ENCODE peak calls at places on chromosomes 2 and 18, in five cellular contexts. Q, B, U, D and W are unnamed samples.
A peak's percentile ranks its signal among the peaks of the same experiment; 100 is the strongest.

GRCh38 chr2:26848336-26849055 is 564 bp downstream of the DPYSL5 start:
- DNase-seq in U (peak; percentile 63), B (peak; percentile 66), D (peak; percentile 12), Q (peak; percentile 40), W (no peak)

GRCh38 chr2:126719191-126720030 is 63.5 kb downstream of the GYPC start:
- DNase-seq in Q (no peak), U (no peak), D (no peak), B (no peak), W (no peak)

GRCh38 chr2:205496777-205497176 is 185.5 kb upstream of the NRP2 start:
- DNase-seq in D (peak; percentile 84), U (no peak), B (no peak), Q (peak; percentile 55), W (no peak)

GRCh38 chr18:47180765-47181164 is 4.6 kb upstream of the IER3IP1 start:
- DNase-seq in U (no peak), Q (no peak), D (no peak), B (no peak), W (no peak)

GRCh38 chr2:3680548-3681345 is 22.6 kb upstream of the DCDC2C start:
- DNase-seq in B (no peak), Q (no peak), U (no peak), D (no peak), W (no peak)

GRCh38 chr2:239634769-239635168 is 233.9 kb upstream of the HDAC4 start:
- DNase-seq in U (no peak), B (no peak), Q (no peak), D (no peak), W (no peak)

GRCh38 chr2:58203018-58203417 is 38.1 kb downstream of the FANCL start:
- DNase-seq in Q (no peak), D (no peak), B (no peak), U (no peak), W (no peak)

GRCh38 chr2:112268547-112268946 is 6.8 kb upstream of the ZC3H6 start:
- DNase-seq in U (no peak), D (no peak), Q (no peak), B (no peak), W (no peak)

GRCh38 chr2:233691443-233692433 is 952 bp upstream of the UGT1A6 start:
- DNase-seq in U (no peak), B (no peak), Q (no peak), D (no peak), W (no peak)

GRCh38 chr2:72889991-72890390 is 2.8 kb downstream of the SPR start:
- DNase-seq in U (no peak), Q (no peak), B (no peak), D (no peak), W (no peak)

GRCh38 chr2:134207589-134208209 is 46.2 kb upstream of the MGAT5 start:
- DNase-seq in B (peak; percentile 67), D (peak; percentile 52), U (no peak), Q (peak; percentile 93), W (peak; percentile 22)

GRCh38 chr18:3607309-3608098 is 157.5 kb downstream of the TGIF1 start:
- DNase-seq in D (no peak), U (no peak), Q (no peak), B (no peak), W (no peak)

GRCh38 chr2:96412307-96413066 is 76.9 kb downstream of the NCAPH start:
- DNase-seq in D (no peak), Q (no peak), U (no peak), B (no peak), W (no peak)

GRCh38 chr2:221447310-221447709 is 124.8 kb downstream of the EPHA4 start:
- DNase-seq in D (peak; percentile 41), Q (peak; percentile 69), U (no peak), B (no peak), W (no peak)

GRCh38 chr2:11550901-11551568 is 17.2 kb downstream of the GREB1 start:
- DNase-seq in U (no peak), D (no peak), Q (peak; percentile 59), B (no peak), W (no peak)

GRCh38 chr2:109256921-109257320 is 127.9 kb downstream of the SH3RF3 start:
- DNase-seq in D (peak; percentile 53), U (no peak), Q (no peak), B (peak; percentile 10), W (no peak)

GRCh38 chr2:109256111-109256510 is 127.1 kb downstream of the SH3RF3 start:
- DNase-seq in D (no peak), U (no peak), B (peak; percentile 14), Q (no peak), W (no peak)

GRCh38 chr2:109258376-109258775 is 129.4 kb downstream of the SH3RF3 start:
- DNase-seq in U (no peak), Q (no peak), B (peak; percentile 18), D (no peak), W (no peak)

GRCh38 chr2:109258905-109259540 is 130.0 kb downstream of the SH3RF3 start:
- DNase-seq in Q (no peak), B (peak; percentile 10), D (no peak), U (no peak), W (no peak)

DNA sequence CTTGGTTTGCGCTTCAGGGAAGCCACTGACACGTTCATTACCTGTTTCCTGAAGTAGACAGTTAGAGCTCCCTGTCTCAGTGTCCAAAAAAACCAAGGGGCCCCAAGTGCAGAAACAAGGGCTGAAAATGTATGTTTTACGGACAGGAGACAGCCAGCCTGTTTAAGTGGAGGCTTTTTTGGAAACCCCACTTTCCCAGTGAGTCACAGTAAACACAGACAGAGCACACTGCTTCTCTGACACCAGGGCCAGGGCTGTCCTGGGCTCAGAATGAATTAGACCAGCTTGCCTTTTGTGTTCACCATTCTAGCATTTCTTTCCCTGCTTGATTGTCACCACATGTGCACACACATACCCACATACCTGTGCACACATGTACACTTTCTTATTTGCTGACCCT is 128.6 kb downstream of the SH3RF3 start:
- DNase-seq in B (peak; percentile 7), D (peak; percentile 88), U (no peak), Q (no peak), W (no peak)
- H3K18ac ChIP-seq in B (no peak overlapping the region), D (peak overlapping the region; percentile 73), U (no peak overlapping the region), Q (no peak overlapping the region), W (no peak overlapping the region)

DNA sequence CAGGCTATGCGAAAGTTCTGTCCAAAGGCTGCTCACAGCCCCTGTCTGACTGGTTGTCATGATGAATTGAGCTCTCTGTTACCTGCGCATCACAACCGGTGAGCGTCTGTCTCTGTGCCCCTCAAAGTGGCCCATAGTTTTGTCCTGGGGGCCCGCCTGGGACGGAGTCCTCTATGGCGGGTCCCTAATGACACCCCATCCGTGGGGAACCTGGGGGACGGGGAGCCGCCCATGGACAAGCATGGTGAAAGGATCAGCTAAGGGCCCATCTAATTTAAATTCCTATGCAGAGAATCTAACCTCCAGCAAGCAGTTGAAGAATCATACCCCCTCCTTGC is 473 bp downstream of the ELMOD3 start:
- DNase-seq in Q (peak; percentile 23), U (no peak), B (no peak), D (no peak), W (no peak)
- H3K23ac ChIP-seq in Q (no peak overlapping the region), U (no peak overlapping the region), B (no peak overlapping the region), D (no peak overlapping the region), W (no peak overlapping the region)

DNA sequence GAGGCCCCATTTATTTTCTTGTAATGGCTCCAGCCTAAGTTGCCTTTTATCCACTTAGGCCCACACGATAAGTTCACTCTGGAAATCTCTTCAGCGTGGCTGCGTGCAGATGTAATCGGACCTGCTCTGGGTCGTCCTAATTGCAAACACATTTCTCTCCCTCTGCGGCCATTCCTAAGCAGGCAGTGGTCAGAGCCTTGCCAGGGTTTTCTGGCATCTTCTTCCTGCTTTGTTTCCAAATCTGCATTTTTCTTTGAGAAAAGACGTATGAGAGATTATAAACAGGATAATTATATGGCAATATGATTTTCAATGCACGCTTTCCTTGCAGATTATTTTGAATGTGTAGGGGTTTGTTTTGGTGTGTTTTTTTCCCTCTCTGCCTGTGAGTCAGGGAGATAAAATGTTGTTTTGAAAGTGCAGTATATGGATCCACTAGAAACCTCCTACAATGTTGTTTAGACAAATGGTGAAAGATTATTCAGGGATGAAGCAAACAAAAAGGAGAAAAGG is 239.4 kb upstream of the TANK start:
- DNase-seq in B (no peak), Q (no peak), U (no peak), D (peak; percentile 74), W (peak; percentile 52)
- H2BK120ac ChIP-seq in B (no peak overlapping the region), Q (no peak overlapping the region), U (no peak overlapping the region), D (peak overlapping the region; percentile 34), W (no peak overlapping the region)

GRCh38 chr2:120375251-120376020 is 29.5 kb downstream of the INHBB start:
- DNase-seq in B (no peak), U (no peak), D (no peak), Q (no peak), W (no peak)

GRCh38 chr2:120373424-120373823 is 27.5 kb downstream of the INHBB start:
- DNase-seq in Q (no peak), U (no peak), D (no peak), B (peak; percentile 91), W (no peak)

GRCh38 chr2:120376101-120376500 is 30.2 kb downstream of the INHBB start:
- DNase-seq in U (no peak), Q (no peak), D (no peak), B (no peak), W (no peak)

GRCh38 chr2:120372816-120373215 is 26.9 kb downstream of the INHBB start:
- DNase-seq in D (no peak), Q (no peak), B (no peak), U (no peak), W (no peak)

DNA sequence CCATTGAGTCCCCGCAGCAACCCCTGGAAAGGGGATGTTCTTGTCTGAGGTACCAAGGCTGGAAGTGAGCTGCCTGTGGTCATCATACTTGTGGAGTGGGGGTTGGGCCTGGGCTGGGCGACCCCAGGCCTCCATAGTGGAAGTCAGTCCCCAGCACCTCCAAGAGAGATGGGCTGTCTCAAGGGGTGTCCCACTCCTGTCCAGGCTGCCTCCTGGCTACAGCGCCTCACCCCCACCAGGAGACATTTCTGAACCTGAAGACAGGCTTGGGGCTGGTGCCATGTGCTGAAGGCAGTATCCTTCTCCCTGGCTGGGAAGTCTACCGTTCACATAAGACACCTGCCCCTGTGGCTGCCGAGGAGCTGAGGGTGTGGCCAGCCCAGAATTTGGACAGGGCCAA is 28.9 kb downstream of the INHBB start:
- DNase-seq in Q (no peak), B (no peak), D (no peak), U (no peak), W (no peak)
- H3K18ac ChIP-seq in Q (no peak overlapping the region), B (no peak overlapping the region), D (no peak overlapping the region), U (peak overlapping the region; percentile 58), W (no peak overlapping the region)

GRCh38 chr2:47272031-47272864 is 117.1 kb upstream of the STPG4 start:
- DNase-seq in B (peak; percentile 83), D (peak; percentile 44), Q (no peak), U (peak; percentile 48), W (peak; percentile 90)

GRCh38 chr2:47276061-47276460 is 121.0 kb upstream of the STPG4 start:
- DNase-seq in D (no peak), U (no peak), B (no peak), Q (no peak), W (no peak)

GRCh38 chr2:47274780-47275117 is 119.6 kb upstream of the STPG4 start:
- DNase-seq in B (no peak), Q (no peak), U (no peak), D (peak; percentile 70), W (no peak)

GRCh38 chr2:47272905-47273758 is 118.0 kb upstream of the STPG4 start:
- DNase-seq in U (no peak), B (no peak), Q (no peak), D (no peak), W (no peak)

GRCh38 chr2:47274054-47274779 is 119.1 kb upstream of the STPG4 start:
- DNase-seq in B (no peak), U (no peak), Q (no peak), D (peak; percentile 94), W (no peak)
- H3K23ac ChIP-seq in B (no peak overlapping the region), U (no peak overlapping the region), Q (no peak overlapping the region), D (no peak overlapping the region), W (no peak overlapping the region)

GRCh38 chr2:173134703-173135102 is 59.1 kb downstream of the MAP3K20 start:
- DNase-seq in U (no peak), Q (peak; percentile 80), B (no peak), D (peak; percentile 31), W (peak; percentile 63)
- H2BK120ac ChIP-seq in U (no peak overlapping the region), Q (no peak overlapping the region), B (no peak overlapping the region), D (no peak overlapping the region), W (no peak overlapping the region)